ENCODE peak calls at places on chromosomes 7 and 10, in five cellular contexts. H is GM12864, J is spleen, V is endothelial cell, M is HFFc6. K is an unnamed sample.

GRCh38 chr10:112650588-112651030 is 203.6 kb downstream of the VTI1A start:
- DNase-seq in V (no peak), M (peak), H (no peak), J (no peak), K (no peak)

GRCh38 chr7:116582164-116582732 is 57.4 kb downstream of the CAV1 start:
- DNase-seq in V (no peak), J (no peak), M (peak), H (no peak), K (no peak)

GRCh38 chr10:47152861-47153349 is 147.1 kb upstream of the GDF10 start:
- DNase-seq in H (no peak), V (no peak), M (peak), J (no peak), K (no peak)

GRCh38 chr7:112869111-112869774 is 79.0 kb upstream of the TMEM168 start:
- DNase-seq in H (peak), V (peak), M (peak), J (no peak), K (no peak)

GRCh38 chr10:119817991-119818888 is 54.4 kb downstream of the MCMBP start:
- DNase-seq in J (peak), H (no peak), M (no peak), V (peak), K (no peak)

GRCh38 chr10:31118561-31118960 is 86.9 kb upstream of the ZNF438 start:
- DNase-seq in M (peak), H (no peak), V (no peak), J (no peak), K (no peak)

GRCh38 chr10:87544750-87545149 is 40.1 kb downstream of the MINPP1 start:
- DNase-seq in M (no peak), V (no peak), J (no peak), H (no peak), K (no peak)

GRCh38 chr7:11792122-11792521 is 39.9 kb downstream of the THSD7A start:
- DNase-seq in M (no peak), H (no peak), J (no peak), V (no peak), K (no peak)

GRCh38 chr10:131544495-131544894 is 233.0 kb upstream of the TCERG1L start:
- DNase-seq in H (no peak), M (no peak), V (no peak), J (no peak), K (no peak)

GRCh38 chr10:92712016-92712889 is 22.5 kb downstream of the HHEX start:
- DNase-seq in J (no peak), M (peak), V (no peak), H (no peak), K (no peak)

GRCh38 chr10:110784198-110784597 is 87.5 kb upstream of the PDCD4 start:
- DNase-seq in H (no peak), M (no peak), V (no peak), J (no peak), K (no peak)

GRCh38 chr7:76091506-76091905 is 43.6 kb downstream of the MDH2 start:
- DNase-seq in H (no peak), M (no peak), V (no peak), J (no peak), K (no peak)

GRCh38 chr7:149741629-149742028 is 31.8 kb downstream of the ZNF467 start:
- DNase-seq in J (peak), H (no peak), M (peak), V (no peak), K (no peak)

GRCh38 chr10:59805043-59805442 is 51.8 kb upstream of the MRLN start:
- DNase-seq in M (no peak), V (peak), H (no peak), J (no peak), K (no peak)

GRCh38 chr7:36746347-36746746 is 22.1 kb upstream of the AOAH start:
- DNase-seq in H (no peak), M (no peak), V (no peak), J (no peak), K (no peak)

GRCh38 chr10:74822583-74823089 is 3.8 kb upstream of the KAT6B start:
- DNase-seq in V (no peak), J (no peak), H (no peak), M (peak), K (no peak)

GRCh38 chr10:132962623-132963429 is 20.5 kb upstream of the CFAP46 start:
- DNase-seq in H (no peak), M (peak), V (no peak), J (no peak), K (no peak)

GRCh38 chr7:126698446-126698845 is 554.3 kb downstream of the GRM8 start:
- DNase-seq in M (no peak), H (no peak), J (no peak), V (no peak), K (no peak)

GRCh38 chr7:2131791-2132190 is 101.0 kb downstream of the MAD1L1 start:
- DNase-seq in J (no peak), V (no peak), M (no peak), H (no peak), K (no peak)

GRCh38 chr10:4678023-4678950 is 147.7 kb upstream of the AKR1E2 start:
- DNase-seq in M (peak), V (no peak), H (no peak), J (no peak), K (no peak)

GRCh38 chr10:126127630-126128029 is 231.3 kb downstream of the FANK1 start:
- DNase-seq in J (no peak), V (no peak), H (no peak), M (no peak), K (no peak)

DNA sequence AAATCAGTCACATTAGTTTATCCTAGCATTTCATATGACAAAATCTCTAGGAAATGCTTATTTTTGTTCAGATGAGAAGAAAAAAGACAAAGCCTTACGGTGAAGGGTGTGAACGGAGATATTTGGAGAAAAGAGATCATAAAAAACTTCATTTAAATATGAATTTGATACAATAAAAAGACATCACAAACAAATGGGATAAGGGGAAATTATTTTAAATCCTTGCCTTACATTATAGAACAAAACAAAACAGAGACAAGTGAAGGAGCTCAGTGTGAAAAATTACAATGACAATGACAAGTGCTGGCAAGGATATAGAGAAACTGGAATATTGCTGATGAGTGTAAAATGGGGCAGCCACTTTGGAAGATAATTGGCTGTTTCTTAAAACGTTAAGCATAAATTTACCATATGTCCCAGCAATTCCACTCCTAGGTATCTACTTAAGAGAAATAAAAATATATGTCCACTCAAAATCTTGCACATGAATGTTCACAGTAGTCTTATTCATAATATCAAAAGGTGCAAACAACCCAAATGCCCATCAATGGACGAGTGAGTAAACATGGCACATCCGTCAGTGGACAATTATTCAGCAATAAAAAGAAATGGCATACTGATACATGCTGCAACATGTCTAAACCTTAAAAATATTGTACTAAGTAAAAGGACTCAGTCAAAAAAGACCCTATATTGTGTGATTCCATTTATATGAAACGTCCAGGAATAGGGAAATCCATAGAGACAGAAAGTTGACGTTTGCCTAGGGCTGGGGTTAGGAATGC is 66.1 kb upstream of the RAPGEF5 start:
- DNase-seq in J (no peak), V (no peak), H (no peak), M (no peak), K (no peak)
- TF ChIP-seq CTCF in J (no peak), V (no peak), H (no peak), M (no peak), K (no peak)

DNA sequence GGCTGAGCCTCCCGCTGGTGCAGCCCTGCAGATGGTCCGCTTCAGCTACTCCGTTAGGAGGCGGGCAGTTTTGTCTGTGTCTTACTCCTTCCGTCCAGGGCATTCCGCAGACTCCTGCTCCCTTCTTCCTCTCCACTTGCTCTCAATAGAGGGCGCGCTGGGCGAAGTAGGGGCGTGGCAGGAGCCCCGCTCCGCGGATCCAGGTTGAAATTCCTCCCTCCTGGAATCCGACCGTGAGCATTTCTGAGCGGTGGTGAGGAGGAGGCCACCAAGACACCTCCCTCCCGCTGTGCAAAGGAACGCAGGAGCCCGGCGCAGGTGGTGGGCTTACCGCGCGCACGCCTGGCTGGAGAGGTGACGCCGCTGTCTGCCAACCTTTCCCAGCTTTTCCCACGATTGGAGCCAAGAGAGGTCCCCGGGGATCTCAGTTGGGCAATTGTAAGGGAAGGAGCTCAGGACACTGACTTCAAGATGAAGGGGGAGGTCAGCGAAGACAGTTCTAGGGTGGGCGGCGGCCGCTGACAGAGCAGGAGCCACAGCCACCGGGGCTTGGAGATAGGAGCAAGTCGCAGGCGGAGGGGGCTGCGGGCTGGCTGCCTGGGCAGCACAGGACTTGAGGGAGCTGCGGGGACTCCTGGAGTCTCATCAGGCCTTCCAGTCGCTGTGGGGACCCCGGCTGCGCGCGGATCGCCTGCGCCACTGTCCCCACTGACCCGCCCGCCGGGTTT is 1011.3 kb downstream of the XPNPEP1 start:
- DNase-seq in V (peak), M (peak), H (no peak), J (no peak), K (no peak)
- TF ChIP-seq CTCF in V (no peak), M (peak), H (no peak), J (no peak), K (peak)

GRCh38 chr7:6494365-6494764 is 46.6 kb upstream of the DAGLB start:
- DNase-seq in M (no peak), J (no peak), V (no peak), H (no peak), K (no peak)
- TF ChIP-seq CTCF in M (no peak), J (no peak), V (no peak), H (no peak), K (no peak)

DNA sequence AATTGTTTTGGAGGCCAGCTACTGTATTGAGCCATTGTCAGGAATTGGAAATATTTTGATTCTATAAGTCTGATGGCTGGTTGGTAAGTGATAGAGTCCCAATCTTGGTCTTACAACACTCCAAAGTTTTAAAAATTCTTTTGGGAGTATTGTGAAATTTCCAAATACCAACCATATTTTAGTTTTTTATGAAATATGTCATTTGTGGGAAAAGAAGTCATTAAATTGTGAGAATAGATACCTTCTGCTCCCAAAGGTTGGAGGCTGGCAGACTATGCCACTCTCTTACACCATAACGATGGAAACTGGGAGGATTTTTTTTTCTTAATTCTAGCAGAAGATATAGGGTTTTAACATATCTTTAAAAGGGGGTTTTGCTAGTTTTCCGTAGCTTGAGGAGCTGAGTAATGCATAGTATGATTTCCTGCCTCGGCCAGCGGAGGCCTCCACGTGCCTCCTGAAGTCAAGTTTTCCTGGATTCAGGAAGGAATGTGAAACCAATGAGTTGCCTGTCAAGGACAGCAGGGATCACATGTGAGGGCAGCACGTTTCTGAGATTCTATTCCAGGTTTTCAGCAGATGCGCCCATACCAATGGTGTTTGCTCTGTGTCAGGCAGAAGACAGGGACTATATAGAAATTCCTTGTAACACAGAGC is 92.2 kb upstream of the LAMB4 start:
- DNase-seq in J (no peak), H (no peak), M (peak), V (no peak), K (no peak)
- TF ChIP-seq CTCF in J (no peak), H (no peak), M (no peak), V (no peak), K (no peak)

GRCh38 chr10:35572583-35572982 is 32.6 kb upstream of the GJD4 start:
- DNase-seq in M (no peak), H (no peak), V (no peak), J (no peak), K (no peak)

GRCh38 chr10:35576730-35577129 is 28.4 kb upstream of the GJD4 start:
- DNase-seq in H (no peak), J (no peak), M (no peak), V (no peak), K (no peak)

GRCh38 chr10:35573786-35574185 is 31.4 kb upstream of the GJD4 start:
- DNase-seq in V (no peak), M (no peak), H (no peak), J (no peak), K (no peak)

GRCh38 chr10:35575640-35576039 is 29.5 kb upstream of the GJD4 start:
- DNase-seq in V (no peak), J (no peak), H (no peak), M (no peak), K (no peak)

DNA sequence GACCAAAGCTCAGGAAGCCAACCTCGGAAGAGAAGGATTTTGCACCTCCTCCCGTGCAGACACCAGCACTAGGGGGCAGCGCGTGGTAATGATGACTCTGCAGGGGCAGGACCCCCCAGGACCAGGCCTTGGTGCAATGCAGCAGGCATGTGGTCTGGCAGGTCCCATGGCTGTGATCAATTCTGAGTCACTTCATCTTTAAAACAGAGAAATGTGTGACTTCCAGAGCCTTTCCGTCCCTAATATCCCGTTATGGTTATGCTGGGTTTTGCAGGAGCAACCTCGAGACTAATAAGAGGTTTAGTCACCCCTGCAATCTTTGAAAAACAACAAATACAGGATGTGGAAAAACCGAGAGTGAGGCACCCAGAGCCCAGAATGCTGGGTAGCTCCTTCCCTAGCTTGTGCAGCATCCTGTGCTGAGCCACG is 30.2 kb upstream of the GJD4 start:
- DNase-seq in M (peak), H (no peak), J (no peak), V (peak), K (peak)
- TF ChIP-seq CTCF in M (peak), H (peak), J (no peak), V (peak), K (peak)

GRCh38 chr10:71614946-71615345 is 104.6 kb downstream of the C10orf105 start:
- DNase-seq in J (no peak), M (no peak), V (no peak), H (no peak), K (no peak)

GRCh38 chr10:71615538-71616329 is 103.8 kb downstream of the C10orf105 start:
- DNase-seq in V (no peak), J (no peak), H (no peak), M (no peak), K (no peak)

GRCh38 chr10:71611709-71612422 is 107.7 kb downstream of the C10orf105 start:
- DNase-seq in M (no peak), J (no peak), V (no peak), H (no peak), K (no peak)

GRCh38 chr10:71613303-71613777 is 106.2 kb downstream of the C10orf105 start:
- DNase-seq in J (no peak), H (no peak), V (no peak), M (peak), K (no peak)

GRCh38 chr10:71613877-71614276 is 105.7 kb downstream of the C10orf105 start:
- DNase-seq in J (no peak), V (no peak), M (no peak), H (no peak), K (no peak)
- TF ChIP-seq CTCF in J (no peak), V (no peak), M (no peak), H (no peak), K (no peak)

DNA sequence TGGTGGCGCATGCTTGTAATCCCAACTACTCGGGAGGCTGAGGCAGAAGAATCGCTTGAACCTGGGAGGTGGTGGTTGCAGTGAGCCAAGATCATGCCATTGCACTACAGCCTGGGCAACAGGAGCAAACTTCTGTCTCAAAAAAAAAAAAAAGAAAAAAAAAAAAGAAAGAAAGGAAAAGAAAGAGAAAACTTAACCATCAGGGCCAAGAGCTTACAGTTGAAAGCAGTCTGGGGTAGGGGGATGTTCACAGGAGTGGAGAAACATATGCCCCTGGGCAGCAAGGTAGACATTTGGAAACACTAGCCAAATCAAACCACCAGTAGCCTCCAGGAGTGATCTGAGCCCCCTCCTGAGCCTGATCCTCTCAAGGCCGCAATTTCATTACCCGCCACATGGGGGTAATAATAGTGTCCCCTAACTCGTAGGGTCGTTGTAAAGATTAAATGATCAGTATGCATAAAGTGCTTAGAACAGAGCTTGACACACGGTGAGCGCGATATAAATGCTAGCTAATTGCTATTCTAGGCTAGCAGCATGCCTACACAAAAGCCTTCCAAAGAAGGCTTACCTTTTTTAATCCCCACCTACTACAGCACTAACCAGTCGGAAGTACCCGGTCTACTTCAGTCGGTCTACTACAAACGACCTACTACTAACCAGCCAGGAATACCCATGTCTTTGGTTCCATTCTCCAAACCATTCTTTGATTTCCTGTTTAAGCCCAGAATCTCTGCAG is 274.3 kb upstream of the NEBL start:
- DNase-seq in J (no peak), M (no peak), V (no peak), H (no peak), K (no peak)
- TF ChIP-seq CTCF in J (no peak), M (peak), V (no peak), H (peak), K (no peak)

GRCh38 chr10:16155761-16156322 is 281.0 kb upstream of the PTER start:
- DNase-seq in M (no peak), V (no peak), H (no peak), J (no peak), K (no peak)
- TF ChIP-seq CTCF in M (no peak), V (no peak), H (no peak), J (no peak), K (no peak)

GRCh38 chr10:36725581-36726520 is 399.5 kb upstream of the ANKRD30A start:
- DNase-seq in V (peak), J (peak), M (peak), H (no peak), K (peak)
- TF ChIP-seq CTCF in V (no peak), J (no peak), M (no peak), H (no peak), K (peak)

DNA sequence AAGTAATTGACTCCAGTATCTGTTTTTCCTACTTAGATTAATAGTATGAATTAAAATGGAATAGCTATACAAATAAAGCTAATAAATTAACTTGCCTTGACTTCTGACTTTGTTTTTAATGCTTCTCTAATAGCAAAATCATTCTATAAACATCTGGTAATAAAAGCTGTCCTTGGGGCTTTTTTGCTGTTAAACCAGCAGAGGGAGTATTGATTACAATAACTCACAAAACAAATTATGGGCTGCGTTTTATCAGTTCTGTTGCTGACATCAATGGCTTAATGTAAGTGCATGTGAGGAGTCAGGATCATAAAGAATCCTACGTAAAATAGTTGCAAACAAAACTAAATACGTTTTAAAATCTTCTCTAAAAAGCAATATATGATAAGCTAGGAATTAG is 667.8 kb downstream of the PCDH15 start:
- DNase-seq in H (no peak), V (no peak), J (no peak), M (no peak), K (no peak)
- TF ChIP-seq CTCF in H (peak), V (peak), J (no peak), M (no peak), K (no peak)

K was measured in AG09319.